ENCODE peak calls at places on chromosomes 16 and 17, in four cellular contexts. T is neural progenitor cell, H is A549, G is suprapubic skin. B is an unnamed sample.

GRCh38 chr17:21678451-21679081 is 13.8 kb upstream of the KCNJ18 start:
- DNase-seq in T (no peak), H (no peak), G (peak; percentile 77), B (no peak)

GRCh38 chr16:82011199-82011641 is at the start of gene SDR42E1:
- DNase-seq in T (no peak), H (peak; percentile 21), G (no peak), B (peak; percentile 63)

GRCh38 chr16:10601444-10602401 is 21.3 kb upstream of the EMP2 start:
- DNase-seq in T (no peak), H (no peak), G (no peak), B (no peak)

GRCh38 chr17:29050176-29050575 is 7.2 kb downstream of the PIPOX start:
- DNase-seq in T (no peak), H (no peak), G (no peak), B (no peak)

GRCh38 chr16:68776821-68777485 is 39.9 kb downstream of the CDH1 start:
- DNase-seq in T (no peak), H (no peak), G (no peak), B (no peak)

GRCh38 chr16:54928421-54929089 is 2.1 kb upstream of the IRX5 start:
- DNase-seq in T (peak; percentile 55), H (peak; percentile 23), G (peak; percentile 90), B (no peak)

GRCh38 chr16:3573146-3573815 is 3.9 kb downstream of the NLRC3 start:
- DNase-seq in T (no peak), H (no peak), G (no peak), B (no peak)

GRCh38 chr17:74542166-74542565 is 3.7 kb downstream of the CD300C start:
- DNase-seq in T (no peak), H (no peak), G (no peak), B (no peak)

GRCh38 chr17:70780031-70780430 is 610.7 kb downstream of the KCNJ2 start:
- DNase-seq in T (no peak), H (no peak), G (no peak), B (no peak)

GRCh38 chr16:10749680-10750035 is 6.0 kb downstream of the NUBP1 start:
- DNase-seq in T (no peak), H (no peak), G (no peak), B (no peak)

GRCh38 chr16:10812352-10813122 is 6.1 kb downstream of the TVP23A start:
- DNase-seq in T (no peak), H (no peak), G (no peak), B (no peak)

GRCh38 chr16:262121-262745 is 13.5 kb downstream of the RGS11 start:
- DNase-seq in T (no peak), H (no peak), G (no peak), B (no peak)

GRCh38 chr17:45220079-45220478 is 1.6 kb upstream of the FMNL1 start:
- DNase-seq in T (no peak), H (no peak), G (no peak), B (no peak)
- H3K4me1 ChIP-seq in T (peaks cover 7% of the 10 kb centered on the region), H (peaks cover 47% of the 10 kb centered on the region), G (peaks cover 53% of the 10 kb centered on the region), B (peaks cover 12% of the 10 kb centered on the region)

DNA sequence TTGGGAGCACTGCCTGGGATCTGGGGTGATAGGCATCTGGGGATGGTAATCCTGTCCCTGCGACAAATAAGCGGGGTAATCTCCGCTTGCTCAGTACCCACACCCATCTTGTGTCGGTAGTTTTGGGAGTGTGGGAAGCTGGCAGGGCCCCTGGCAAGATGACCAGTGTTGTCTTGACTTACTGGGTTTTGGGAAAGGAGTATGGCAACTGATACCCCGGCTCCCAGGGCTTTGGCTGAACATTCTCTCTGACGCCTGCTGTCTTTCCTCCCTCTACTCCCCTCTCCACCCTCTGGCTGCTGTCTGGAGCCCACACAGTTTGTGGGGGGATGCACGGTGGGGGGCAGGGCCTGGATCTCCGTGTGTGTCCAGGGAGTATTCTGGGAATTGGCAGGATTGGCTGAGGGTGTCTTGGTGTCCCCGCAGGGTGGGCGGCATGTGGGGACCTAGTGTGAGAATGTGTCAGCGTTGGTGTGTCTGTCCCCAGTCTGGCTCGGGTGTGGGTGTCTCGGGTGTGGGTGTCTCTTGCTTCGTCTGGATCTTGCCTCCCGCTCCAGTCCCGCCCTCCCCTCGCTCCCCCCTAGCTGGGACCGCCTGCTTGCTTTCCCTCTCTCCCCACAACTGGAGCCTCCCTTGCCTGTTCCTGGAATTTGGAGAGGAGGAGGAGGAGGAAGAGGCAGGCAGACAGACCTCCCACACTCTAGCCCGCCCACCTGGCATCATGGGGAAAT is 12.0 kb downstream of the RARA start:
- DNase-seq in T (no peak), H (no peak), G (peak; percentile 91), B (no peak)
- H3K4me1 ChIP-seq in T (peaks cover 28% of the 10 kb centered on the region), H (peaks cover 87% of the 10 kb centered on the region), G (peaks cover 94% of the 10 kb centered on the region), B (peaks cover 73% of the 10 kb centered on the region)

DNA sequence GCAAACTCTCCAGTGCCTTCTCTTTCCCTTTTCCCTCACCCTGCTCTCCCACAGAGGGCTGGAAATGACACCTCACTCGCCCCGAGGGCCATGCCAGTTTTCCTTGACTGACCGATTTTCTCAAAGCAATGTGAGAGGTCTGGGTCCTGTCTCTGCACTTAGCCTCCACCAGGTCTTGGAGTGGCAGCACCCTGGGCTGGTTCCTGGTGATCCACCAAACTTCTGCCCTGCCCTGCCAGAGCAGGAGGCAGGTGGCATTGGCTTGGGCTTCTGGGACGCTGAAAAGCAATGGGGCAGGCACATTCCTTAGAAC is 97.5 kb downstream of the RAB11FIP4 start:
- DNase-seq in T (no peak), H (no peak), G (no peak), B (no peak)
- H3K4me1 ChIP-seq in T (peaks cover 17% of the 10 kb centered on the region), H (peaks cover 12% of the 10 kb centered on the region), G (peaks cover 65% of the 10 kb centered on the region), B (peaks cover 44% of the 10 kb centered on the region)

GRCh38 chr16:24747425-24747824 is 18.0 kb downstream of the TNRC6A start:
- DNase-seq in T (no peak), H (no peak), G (no peak), B (no peak)
- H3K4me1 ChIP-seq in T (peaks cover 26% of the 10 kb centered on the region), H (peaks cover 30% of the 10 kb centered on the region), G (peaks cover 59% of the 10 kb centered on the region), B (peaks cover 15% of the 10 kb centered on the region)

DNA sequence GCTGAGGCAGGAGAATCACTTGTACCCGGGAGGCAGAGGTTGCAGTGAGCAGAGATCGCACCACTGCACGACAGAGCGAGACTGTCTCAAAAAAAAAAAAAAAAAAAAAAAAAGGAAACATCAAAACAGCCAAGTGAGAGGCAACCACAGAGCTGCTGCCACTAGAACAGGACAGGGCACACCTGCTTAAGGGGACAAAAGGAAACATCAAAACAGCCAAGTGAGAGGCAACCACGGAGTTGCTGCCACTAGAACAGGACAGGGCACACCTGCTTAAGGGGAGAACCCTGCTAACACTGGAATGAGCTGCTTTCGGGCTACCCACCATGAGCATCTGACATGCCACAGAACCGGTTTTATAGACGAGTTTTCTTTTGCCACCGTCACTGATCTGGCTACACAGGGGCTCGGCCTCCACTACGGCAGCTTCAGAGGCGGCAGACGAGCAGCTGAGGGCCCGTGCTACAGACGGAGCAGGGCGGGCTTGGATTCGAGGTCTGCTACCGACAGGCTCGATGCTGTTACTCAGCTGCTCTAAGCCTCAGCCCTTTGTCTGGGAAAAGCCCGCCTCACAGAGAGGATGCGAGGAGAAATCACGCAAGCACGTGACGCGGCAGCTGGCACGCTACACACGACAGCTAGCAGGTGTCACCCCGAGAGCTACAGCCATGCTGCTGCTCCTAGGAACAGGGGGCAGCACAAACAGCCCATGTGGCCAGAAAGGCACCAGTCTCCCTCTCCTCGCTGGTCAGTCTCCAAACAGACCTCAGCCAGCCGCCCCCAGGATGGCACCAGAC is 2.0 kb downstream of the P4HB start:
- DNase-seq in T (no peak), H (no peak), G (no peak), B (no peak)
- H3K4me1 ChIP-seq in T (peaks cover 7% of the 10 kb centered on the region), H (peaks cover 27% of the 10 kb centered on the region), G (peaks cover 77% of the 10 kb centered on the region), B (no peaks in the 10 kb centered on the region)

GRCh38 chr17:79811036-79811887 is 14.4 kb upstream of the CBX8 start:
- DNase-seq in T (peak; percentile 57), H (peak; percentile 94), G (no peak), B (no peak)

GRCh38 chr17:79809530-79810137 is 12.8 kb upstream of the CBX8 start:
- DNase-seq in T (peak; percentile 26), H (no peak), G (no peak), B (no peak)

GRCh38 chr17:79808763-79809529 is 12.1 kb upstream of the CBX8 start:
- DNase-seq in T (peak; percentile 64), H (peak; percentile 90), G (no peak), B (peak; percentile 61)

GRCh38 chr17:79811888-79812205 is 15.0 kb upstream of the CBX8 start:
- DNase-seq in T (no peak), H (no peak), G (no peak), B (no peak)

GRCh38 chr17:79810138-79811027 is 13.5 kb upstream of the CBX8 start:
- DNase-seq in T (peak; percentile 97), H (peak; percentile 92), G (no peak), B (peak; percentile 76)
- H3K4me1 ChIP-seq in T (peaks cover 50% of the 10 kb centered on the region), H (peaks cover 40% of the 10 kb centered on the region), G (peaks cover 62% of the 10 kb centered on the region), B (peaks cover 39% of the 10 kb centered on the region)

GRCh38 chr17:34843682-34844081 is 117.6 kb downstream of the CCT6B start:
- DNase-seq in T (no peak), H (no peak), G (no peak), B (no peak)

GRCh38 chr17:34842235-34842634 is 119.0 kb downstream of the CCT6B start:
- DNase-seq in T (no peak), H (no peak), G (no peak), B (no peak)

GRCh38 chr17:34841467-34841866 is 119.8 kb downstream of the CCT6B start:
- DNase-seq in T (no peak), H (no peak), G (no peak), B (no peak)

GRCh38 chr17:34837796-34838195 is 123.5 kb downstream of the CCT6B start:
- DNase-seq in T (no peak), H (no peak), G (no peak), B (no peak)

DNA sequence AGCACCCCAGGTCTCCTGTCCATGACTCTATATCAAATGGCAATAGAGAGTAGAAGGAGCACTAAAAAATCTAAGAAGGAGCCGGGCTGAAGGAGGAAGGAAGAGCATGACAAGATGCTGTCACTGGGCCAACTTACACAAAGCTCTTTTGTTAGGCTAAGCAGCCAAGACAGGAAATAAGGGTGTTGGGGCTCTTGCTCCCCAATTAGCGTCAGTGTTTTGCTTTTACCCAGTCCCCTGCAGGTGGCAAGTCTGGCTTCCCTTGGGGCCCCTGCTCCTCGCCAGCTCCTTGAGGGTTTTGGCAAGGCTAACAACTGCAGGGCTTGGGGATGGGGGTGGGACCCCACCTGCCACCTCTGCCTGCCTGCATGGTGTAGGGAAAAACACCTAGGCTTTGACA is 120.5 kb downstream of the CCT6B start:
- DNase-seq in T (no peak), H (no peak), G (no peak), B (no peak)
- H3K4me1 ChIP-seq in T (peaks cover 15% of the 10 kb centered on the region), H (no peaks in the 10 kb centered on the region), G (no peaks in the 10 kb centered on the region), B (no peaks in the 10 kb centered on the region)

GRCh38 chr17:40352779-40353394 is 11.7 kb downstream of the GJD3 start:
- DNase-seq in T (no peak), H (no peak), G (no peak), B (peak; percentile 73)

GRCh38 chr17:40351185-40352043 is 13.1 kb downstream of the GJD3 start:
- DNase-seq in T (peak; percentile 53), H (no peak), G (no peak), B (no peak)

GRCh38 chr17:40350410-40351184 is 13.9 kb downstream of the GJD3 start:
- DNase-seq in T (peak; percentile 90), H (no peak), G (no peak), B (no peak)

GRCh38 chr17:40354191-40355122 is 10.1 kb downstream of the GJD3 start:
- DNase-seq in T (no peak), H (no peak), G (peak; percentile 60), B (no peak)

GRCh38 chr17:40352044-40352778 is 12.3 kb downstream of the GJD3 start:
- DNase-seq in T (no peak), H (no peak), G (no peak), B (no peak)
- H3K4me1 ChIP-seq in T (peaks cover 37% of the 10 kb centered on the region), H (peaks cover 77% of the 10 kb centered on the region), G (peaks cover 52% of the 10 kb centered on the region), B (peaks cover 15% of the 10 kb centered on the region)

GRCh38 chr17:68317458-68317857 is 26.2 kb downstream of the ARSG start:
- DNase-seq in T (no peak), H (no peak), G (no peak), B (no peak)
- H3K4me1 ChIP-seq in T (peaks cover 5% of the 10 kb centered on the region), H (peaks cover 15% of the 10 kb centered on the region), G (peaks cover 16% of the 10 kb centered on the region), B (peaks cover 51% of the 10 kb centered on the region)

GRCh38 chr17:77097772-77098171 is 43.0 kb upstream of the SEC14L1 start:
- DNase-seq in T (no peak), H (no peak), G (no peak), B (no peak)
- H3K4me1 ChIP-seq in T (peaks cover 4% of the 10 kb centered on the region), H (peaks cover 21% of the 10 kb centered on the region), G (peaks cover 49% of the 10 kb centered on the region), B (no peaks in the 10 kb centered on the region)

B was measured in PC-9.